ENCODE peak calls at places on chromosomes 13 and 19, in six cellular contexts. One of them, this sample, is unnamed.

GRCh38 chr13:54733639-54734038 is 1705.0 kb downstream of the OLFM4 start:
- DNase-seq in H54: no peak
- DNase-seq in right lobe of liver: no peak
- DNase-seq in endothelial cell of umbilical vein: no peak
- DNase-seq in tibial nerve: no peak
- DNase-seq in sigmoid colon: no peak
- DNase-seq in this sample: no peak

GRCh38 chr19:48867922-48868195 is 558 bp downstream of the PLEKHA4 start:
- DNase-seq in H54: no peak
- DNase-seq in right lobe of liver: no peak
- DNase-seq in endothelial cell of umbilical vein: no peak
- DNase-seq in tibial nerve: no peak
- DNase-seq in sigmoid colon: peak
- DNase-seq in this sample: no peak

GRCh38 chr19:41753936-41754529 is 1.3 kb upstream of the CEACAM6 start:
- DNase-seq in H54: no peak
- DNase-seq in right lobe of liver: no peak
- DNase-seq in endothelial cell of umbilical vein: peak
- DNase-seq in tibial nerve: peak
- DNase-seq in sigmoid colon: no peak
- DNase-seq in this sample: peak

GRCh38 chr13:58906329-58907007 is 1257.3 kb downstream of the DIAPH3 start:
- DNase-seq in H54: no peak
- DNase-seq in right lobe of liver: no peak
- DNase-seq in endothelial cell of umbilical vein: no peak
- DNase-seq in tibial nerve: no peak
- DNase-seq in sigmoid colon: no peak
- DNase-seq in this sample: no peak

GRCh38 chr19:42441047-42441440 is 1.7 kb downstream of the CXCL17 start:
- DNase-seq in H54: no peak
- DNase-seq in right lobe of liver: no peak
- DNase-seq in endothelial cell of umbilical vein: no peak
- DNase-seq in tibial nerve: no peak
- DNase-seq in sigmoid colon: no peak
- DNase-seq in this sample: no peak

GRCh38 chr13:97559981-97560380 is 126.0 kb downstream of the RAP2A start:
- DNase-seq in H54: no peak
- DNase-seq in right lobe of liver: no peak
- DNase-seq in endothelial cell of umbilical vein: no peak
- DNase-seq in tibial nerve: no peak
- DNase-seq in sigmoid colon: no peak
- DNase-seq in this sample: no peak

GRCh38 chr13:75416327-75417005 is 65.5 kb downstream of the TBC1D4 start:
- DNase-seq in H54: no peak
- DNase-seq in right lobe of liver: no peak
- DNase-seq in endothelial cell of umbilical vein: no peak
- DNase-seq in tibial nerve: no peak
- DNase-seq in sigmoid colon: no peak
- DNase-seq in this sample: no peak

GRCh38 chr19:44680536-44680935 is 9.3 kb downstream of the CEACAM19 start:
- DNase-seq in H54: no peak
- DNase-seq in right lobe of liver: no peak
- DNase-seq in endothelial cell of umbilical vein: no peak
- DNase-seq in tibial nerve: no peak
- DNase-seq in sigmoid colon: no peak
- DNase-seq in this sample: no peak

GRCh38 chr19:3389446-3389778 is 23.0 kb downstream of the NFIC start:
- DNase-seq in H54: no peak
- DNase-seq in right lobe of liver: no peak
- DNase-seq in endothelial cell of umbilical vein: no peak
- DNase-seq in tibial nerve: no peak
- DNase-seq in sigmoid colon: no peak
- DNase-seq in this sample: no peak

GRCh38 chr19:23065306-23065705 is 51.5 kb upstream of the ZNF730 start:
- DNase-seq in H54: no peak
- DNase-seq in right lobe of liver: no peak
- DNase-seq in endothelial cell of umbilical vein: no peak
- DNase-seq in tibial nerve: no peak
- DNase-seq in sigmoid colon: no peak
- DNase-seq in this sample: no peak

GRCh38 chr13:30705672-30706071 is 29.7 kb upstream of the ALOX5AP start:
- DNase-seq in H54: no peak
- DNase-seq in right lobe of liver: no peak
- DNase-seq in endothelial cell of umbilical vein: no peak
- DNase-seq in tibial nerve: no peak
- DNase-seq in sigmoid colon: no peak
- DNase-seq in this sample: no peak

GRCh38 chr19:5022066-5022860 is 53.4 kb downstream of the KDM4B start:
- DNase-seq in H54: no peak
- DNase-seq in right lobe of liver: no peak
- DNase-seq in endothelial cell of umbilical vein: no peak
- DNase-seq in tibial nerve: no peak
- DNase-seq in sigmoid colon: no peak
- DNase-seq in this sample: no peak

GRCh38 chr19:13881692-13882418 is 4.9 kb downstream of the NANOS3 start:
- DNase-seq in H54: no peak
- DNase-seq in right lobe of liver: peak
- DNase-seq in endothelial cell of umbilical vein: no peak
- DNase-seq in tibial nerve: no peak
- DNase-seq in sigmoid colon: no peak
- DNase-seq in this sample: no peak

GRCh38 chr19:54464044-54464623 is 556 bp upstream of the LENG9 start:
- DNase-seq in H54: peak
- DNase-seq in right lobe of liver: peak
- DNase-seq in endothelial cell of umbilical vein: peak
- DNase-seq in tibial nerve: peak
- DNase-seq in sigmoid colon: peak
- DNase-seq in this sample: peak

GRCh38 chr19:7480975-7481265 is 7.9 kb downstream of the PEX11G start:
- DNase-seq in H54: no peak
- DNase-seq in right lobe of liver: no peak
- DNase-seq in endothelial cell of umbilical vein: no peak
- DNase-seq in tibial nerve: no peak
- DNase-seq in sigmoid colon: no peak
- DNase-seq in this sample: no peak

GRCh38 chr13:106117035-106117434 is 418.4 kb downstream of the EFNB2 start:
- DNase-seq in H54: no peak
- DNase-seq in right lobe of liver: no peak
- DNase-seq in endothelial cell of umbilical vein: peak
- DNase-seq in tibial nerve: no peak
- DNase-seq in sigmoid colon: no peak
- DNase-seq in this sample: no peak

GRCh38 chr13:32031025-32031814 is at the start of gene FRY:
- DNase-seq in H54: peak
- DNase-seq in right lobe of liver: peak
- DNase-seq in endothelial cell of umbilical vein: peak
- DNase-seq in tibial nerve: peak
- DNase-seq in sigmoid colon: peak
- DNase-seq in this sample: peak

GRCh38 chr19:50968709-50969412 is 530 bp downstream of the KLK6 start:
- DNase-seq in H54: no peak
- DNase-seq in right lobe of liver: no peak
- DNase-seq in endothelial cell of umbilical vein: no peak
- DNase-seq in tibial nerve: no peak
- DNase-seq in sigmoid colon: no peak
- DNase-seq in this sample: no peak

GRCh38 chr19:42355896-42356295 is 30.5 kb downstream of the MEGF8 start:
- DNase-seq in H54: no peak
- DNase-seq in right lobe of liver: no peak
- DNase-seq in endothelial cell of umbilical vein: no peak
- DNase-seq in tibial nerve: no peak
- DNase-seq in sigmoid colon: no peak
- DNase-seq in this sample: no peak

GRCh38 chr19:51166846-51167490 is 24.9 kb downstream of the SIGLEC7 start:
- DNase-seq in H54: no peak
- DNase-seq in right lobe of liver: no peak
- DNase-seq in endothelial cell of umbilical vein: no peak
- DNase-seq in tibial nerve: peak
- DNase-seq in sigmoid colon: no peak
- DNase-seq in this sample: no peak

GRCh38 chr13:112891477-112892401 is 77.3 kb upstream of the MCF2L start:
- DNase-seq in H54: no peak
- DNase-seq in right lobe of liver: no peak
- DNase-seq in endothelial cell of umbilical vein: no peak
- DNase-seq in tibial nerve: no peak
- DNase-seq in sigmoid colon: no peak
- DNase-seq in this sample: no peak

GRCh38 chr13:46484561-46484960 is 68.4 kb upstream of the LRCH1 start:
- DNase-seq in H54: no peak
- DNase-seq in right lobe of liver: no peak
- DNase-seq in endothelial cell of umbilical vein: no peak
- DNase-seq in tibial nerve: no peak
- DNase-seq in sigmoid colon: no peak
- DNase-seq in this sample: no peak

GRCh38 chr19:45781282-45782161 is 768 bp downstream of the DMPK start:
- DNase-seq in H54: peak
- DNase-seq in right lobe of liver: no peak
- DNase-seq in endothelial cell of umbilical vein: no peak
- DNase-seq in tibial nerve: no peak
- DNase-seq in sigmoid colon: peak
- DNase-seq in this sample: peak

GRCh38 chr13:113880651-113881611 is 17.1 kb upstream of the GAS6 start:
- DNase-seq in H54: no peak
- DNase-seq in right lobe of liver: no peak
- DNase-seq in endothelial cell of umbilical vein: peak
- DNase-seq in tibial nerve: no peak
- DNase-seq in sigmoid colon: no peak
- DNase-seq in this sample: no peak

GRCh38 chr13:95924389-95924994 is 128.7 kb downstream of the UGGT2 start:
- DNase-seq in H54: peak
- DNase-seq in right lobe of liver: no peak
- DNase-seq in endothelial cell of umbilical vein: peak
- DNase-seq in tibial nerve: no peak
- DNase-seq in sigmoid colon: no peak
- DNase-seq in this sample: no peak

GRCh38 chr13:50636007-50636704 is 207.3 kb downstream of the DLEU7 start:
- DNase-seq in H54: no peak
- DNase-seq in right lobe of liver: no peak
- DNase-seq in endothelial cell of umbilical vein: no peak
- DNase-seq in tibial nerve: no peak
- DNase-seq in sigmoid colon: no peak
- DNase-seq in this sample: no peak

GRCh38 chr19:2253106-2254051 is 2.8 kb downstream of the JSRP1 start:
- DNase-seq in H54: no peak
- DNase-seq in right lobe of liver: no peak
- DNase-seq in endothelial cell of umbilical vein: no peak
- DNase-seq in tibial nerve: no peak
- DNase-seq in sigmoid colon: no peak
- DNase-seq in this sample: peak

GRCh38 chr19:2974342-2974932 is 2.9 kb upstream of the TLE6 start:
- DNase-seq in H54: no peak
- DNase-seq in right lobe of liver: peak
- DNase-seq in endothelial cell of umbilical vein: no peak
- DNase-seq in tibial nerve: peak
- DNase-seq in sigmoid colon: peak
- DNase-seq in this sample: no peak

GRCh38 chr19:2288010-2288742 is 6.2 kb upstream of the PEAK3 start:
- DNase-seq in H54: no peak
- DNase-seq in right lobe of liver: no peak
- DNase-seq in endothelial cell of umbilical vein: no peak
- DNase-seq in tibial nerve: no peak
- DNase-seq in sigmoid colon: no peak
- DNase-seq in this sample: no peak

DNA sequence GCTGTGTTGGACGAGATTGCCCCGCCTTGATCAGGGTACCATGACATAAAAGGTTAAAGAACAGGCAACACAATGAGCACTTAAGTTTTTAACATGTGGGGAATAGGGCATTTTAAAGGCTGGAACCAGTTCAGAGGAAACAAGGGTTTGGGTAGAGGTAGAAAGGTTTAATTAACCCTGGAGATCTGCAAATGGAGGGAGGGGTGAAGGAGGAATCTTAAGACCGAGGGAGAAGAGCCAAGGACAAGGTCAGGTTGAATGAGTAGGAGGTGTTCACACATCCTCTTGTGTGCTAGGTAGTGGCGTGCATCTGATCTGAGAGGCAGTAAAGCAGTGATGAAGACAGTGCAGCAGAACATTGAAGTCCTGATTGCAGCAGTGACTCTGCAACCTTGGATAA is 28.5 kb downstream of the SKA3 start:
- DNase-seq in H54: no peak
- DNase-seq in right lobe of liver: no peak
- DNase-seq in endothelial cell of umbilical vein: no peak
- DNase-seq in tibial nerve: no peak
- DNase-seq in sigmoid colon: no peak
- DNase-seq in this sample: no peak
- TF ChIP-seq POLR2A in H54: no peak
- TF ChIP-seq POLR2A in right lobe of liver: no peak
- TF ChIP-seq POLR2A in endothelial cell of umbilical vein: no peak
- TF ChIP-seq POLR2A in tibial nerve: no peak
- TF ChIP-seq POLR2A in sigmoid colon: no peak
- TF ChIP-seq POLR2A in this sample: no peak

GRCh38 chr13:27860743-27861142 is 59.1 kb upstream of the PDX1 start:
- DNase-seq in H54: no peak
- DNase-seq in right lobe of liver: no peak
- DNase-seq in endothelial cell of umbilical vein: no peak
- DNase-seq in tibial nerve: no peak
- DNase-seq in sigmoid colon: no peak
- DNase-seq in this sample: no peak
- TF ChIP-seq POLR2A in H54: no peak
- TF ChIP-seq POLR2A in right lobe of liver: no peak
- TF ChIP-seq POLR2A in endothelial cell of umbilical vein: no peak
- TF ChIP-seq POLR2A in tibial nerve: no peak
- TF ChIP-seq POLR2A in sigmoid colon: no peak
- TF ChIP-seq POLR2A in this sample: no peak

GRCh38 chr13:85166891-85167290 is 632.3 kb downstream of the SLITRK6 start:
- DNase-seq in H54: no peak
- DNase-seq in right lobe of liver: no peak
- DNase-seq in endothelial cell of umbilical vein: no peak
- DNase-seq in tibial nerve: no peak
- DNase-seq in sigmoid colon: no peak
- DNase-seq in this sample: no peak
- TF ChIP-seq POLR2A in H54: no peak
- TF ChIP-seq POLR2A in right lobe of liver: no peak
- TF ChIP-seq POLR2A in endothelial cell of umbilical vein: no peak
- TF ChIP-seq POLR2A in tibial nerve: no peak
- TF ChIP-seq POLR2A in sigmoid colon: no peak
- TF ChIP-seq POLR2A in this sample: no peak

DNA sequence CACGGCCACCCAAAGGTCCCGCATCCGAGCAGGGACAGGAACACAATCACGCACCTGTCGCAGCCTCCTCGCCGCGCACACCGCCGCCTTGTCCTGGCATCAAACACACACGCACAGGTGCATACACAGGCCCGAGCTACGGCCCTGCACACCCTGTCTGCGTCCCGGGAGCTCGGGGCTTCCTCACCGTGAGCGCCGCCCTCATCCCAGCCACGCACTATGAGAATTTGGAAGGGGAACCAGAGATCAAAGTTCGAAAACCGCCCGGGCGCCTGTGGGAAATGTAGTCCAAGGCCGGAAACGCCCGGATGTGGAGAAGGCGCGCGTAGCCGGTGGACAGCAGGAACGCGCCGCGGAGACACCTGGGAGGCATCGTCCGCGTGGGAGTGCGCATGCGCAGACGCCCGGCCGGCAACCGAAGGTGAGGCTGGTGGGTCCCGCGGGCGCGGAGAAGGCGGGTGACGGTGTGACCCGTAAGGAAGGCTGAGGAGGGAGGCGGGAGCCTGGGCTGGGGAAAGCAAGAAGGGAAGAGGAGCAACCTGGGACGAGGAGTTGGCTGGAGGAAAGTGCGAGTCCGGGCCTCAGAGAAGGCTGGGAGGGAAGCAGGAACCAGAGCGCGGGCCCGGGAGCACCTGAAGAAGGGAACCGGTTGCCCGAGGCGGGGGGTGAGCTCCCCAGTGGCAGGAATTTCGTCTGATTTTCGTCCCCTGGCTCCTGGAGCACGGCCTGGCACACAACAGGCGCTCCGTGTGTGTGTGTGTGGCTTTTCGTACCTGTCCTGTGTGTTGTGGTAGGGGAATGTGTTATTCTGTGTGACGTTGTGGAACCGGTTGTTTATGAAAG is at the start of gene ZNF567:
- DNase-seq in H54: peak
- DNase-seq in right lobe of liver: peak
- DNase-seq in endothelial cell of umbilical vein: peak
- DNase-seq in tibial nerve: peak
- DNase-seq in sigmoid colon: peak
- DNase-seq in this sample: peak
- TF ChIP-seq POLR2A in H54: peak
- TF ChIP-seq POLR2A in right lobe of liver: peak
- TF ChIP-seq POLR2A in endothelial cell of umbilical vein: peak
- TF ChIP-seq POLR2A in tibial nerve: peak
- TF ChIP-seq POLR2A in sigmoid colon: peak
- TF ChIP-seq POLR2A in this sample: peak